ENCODE peak calls at places on chromosome 16, in five cellular contexts. X is T-cell, Q is GM20000, B is gastrocnemius medialis, E is H9. S is an unnamed sample.

GRCh38 chr16:55543470-55543869 is 23.0 kb upstream of the CAPNS2 start:
- DNase-seq in Q (no peak), X (no peak), B (no peak), E (no peak), S (no peak)

GRCh38 chr16:66298571-66299120 is 67.8 kb upstream of the CDH5 start:
- DNase-seq in Q (no peak), E (peak; percentile 5), B (no peak), X (no peak), S (no peak)

GRCh38 chr16:84281077-84281476 is 13.6 kb upstream of the WFDC1 start:
- DNase-seq in X (no peak), B (no peak), E (peak; percentile 63), Q (peak; percentile 24), S (peak; percentile 81)

GRCh38 chr16:59635674-59636073 is 901.6 kb upstream of the GOT2 start:
- DNase-seq in Q (no peak), B (no peak), E (no peak), X (no peak), S (no peak)

GRCh38 chr16:85326113-85326793 is 214.0 kb upstream of the CIBAR2 start:
- DNase-seq in X (no peak), B (no peak), Q (no peak), E (no peak), S (no peak)

GRCh38 chr16:88073201-88073721 is 122.0 kb downstream of the BANP start:
- DNase-seq in E (no peak), Q (no peak), B (no peak), X (no peak), S (no peak)

GRCh38 chr16:31201511-31202401 is 804 bp downstream of the PYCARD start:
- DNase-seq in X (no peak), B (no peak), Q (peak; percentile 84), E (peak; percentile 82), S (peak; percentile 88)

GRCh38 chr16:65745-66144 is 6.7 kb downstream of the RHBDF1 start:
- DNase-seq in B (peak; percentile 80), X (peak; percentile 78), E (peak; percentile 87), Q (peak; percentile 91), S (peak; percentile 97)

GRCh38 chr16:5025171-5025632 is 8.5 kb downstream of the NAGPA start:
- DNase-seq in Q (no peak), X (no peak), E (peak; percentile 85), B (peak; percentile 29), S (peak; percentile 93)

GRCh38 chr16:30585022-30585399 is 486 bp downstream of the ZNF785 start:
- DNase-seq in X (no peak), Q (peak; percentile 53), B (no peak), E (peak; percentile 57), S (peak; percentile 77)

GRCh38 chr16:81590714-81591537 is 146.3 kb downstream of the CMIP start:
- DNase-seq in B (no peak), E (no peak), Q (no peak), X (no peak), S (no peak)

GRCh38 chr16:25709182-25709581 is 17.4 kb downstream of the HS3ST4 start:
- DNase-seq in X (no peak), B (no peak), Q (no peak), E (no peak), S (peak; percentile 48)

GRCh38 chr16:77290451-77291110 is 91.4 kb downstream of the SYCE1L start:
- DNase-seq in B (no peak), X (no peak), Q (no peak), E (no peak), S (no peak)

GRCh38 chr16:11957591-11958395 is 7.2 kb upstream of the TNFRSF17 start:
- DNase-seq in Q (no peak), B (no peak), E (no peak), X (no peak), S (no peak)

GRCh38 chr16:84093879-84094270 is 22.9 kb downstream of the MBTPS1 start:
- DNase-seq in X (no peak), Q (no peak), E (no peak), B (no peak), S (no peak)

GRCh38 chr16:1308036-1308976 is 1.1 kb upstream of the UBE2I start:
- DNase-seq in Q (no peak), X (no peak), E (no peak), B (peak; percentile 38), S (no peak)

GRCh38 chr16:4371481-4372314 is at the start of gene VASN:
- DNase-seq in X (peak; percentile 65), Q (peak; percentile 97), B (peak; percentile 73), E (peak; percentile 79), S (peak; percentile 92)

GRCh38 chr16:4648917-4649316 is 24.3 kb downstream of the MGRN1 start:
- DNase-seq in X (no peak), B (no peak), E (no peak), Q (no peak), S (no peak)

GRCh38 chr16:19851476-19851875 is 33.2 kb downstream of the GPRC5B start:
- DNase-seq in E (no peak), B (no peak), Q (no peak), X (no peak), S (no peak)

S was measured in endodermal cell.